ENCODE peak calls at places on chromosome 16, in six cellular contexts. P is cardiac muscle cell; U is CD8-positive, alpha-beta T cell; I is AG10803; S is BJ; X is heart left ventricle. F is an unnamed sample.
A peak's percentile ranks its signal among the peaks of the same experiment; 100 is the strongest.

GRCh38 chr16:1771072-1771863 is at the start of gene NME3:
- DNase-seq in S (no peak), U (peak; percentile 77), X (peak; percentile 92), I (peak; percentile 54), P (peak; percentile 71), F (no peak)

GRCh38 chr16:82639666-82640336 is 13.0 kb downstream of the CDH13 start:
- DNase-seq in X (peak; percentile 77), U (peak; percentile 33), I (peak; percentile 50), P (peak; percentile 78), S (no peak), F (no peak)

GRCh38 chr16:19984136-19984535 is 89.6 kb downstream of the GPR139 start:
- DNase-seq in U (no peak), S (no peak), P (no peak), X (no peak), I (no peak), F (no peak)

GRCh38 chr16:66563574-66564334 is 2.5 kb upstream of the CMTM1 start:
- DNase-seq in I (no peak), S (no peak), P (no peak), U (no peak), X (no peak), F (no peak)

GRCh38 chr16:53789159-53789558 is 85.2 kb downstream of the FTO start:
- DNase-seq in S (peak; percentile 49), I (peak; percentile 93), U (no peak), P (peak; percentile 82), X (no peak), F (no peak)

GRCh38 chr16:7182510-7183109 is 150.0 kb upstream of the RBFOX1 start:
- DNase-seq in X (no peak), I (no peak), U (no peak), P (no peak), S (no peak), F (no peak)

GRCh38 chr16:89599451-89599858 is 14.0 kb upstream of the DPEP1 start:
- DNase-seq in P (no peak), I (no peak), X (no peak), U (peak; percentile 47), S (no peak), F (no peak)

GRCh38 chr16:48850097-48850496 is 240.1 kb upstream of the N4BP1 start:
- DNase-seq in P (no peak), I (no peak), U (no peak), S (no peak), X (no peak), F (no peak)

GRCh38 chr16:50224297-50224696 is 42.1 kb upstream of the ADCY7 start:
- DNase-seq in S (no peak), P (no peak), U (no peak), I (no peak), X (no peak), F (no peak)

GRCh38 chr16:14232106-14232890 is 161.2 kb downstream of the MRTFB start:
- DNase-seq in S (no peak), P (no peak), I (peak; percentile 56), U (no peak), X (no peak), F (no peak)

GRCh38 chr16:76614255-76614654 is 337.1 kb downstream of the CNTNAP4 start:
- DNase-seq in I (no peak), U (no peak), S (no peak), P (no peak), X (no peak), F (no peak)

GRCh38 chr16:28531777-28532744 is 6.7 kb downstream of the NUPR1 start:
- DNase-seq in X (peak; percentile 85), S (no peak), P (peak; percentile 47), I (peak; percentile 23), U (no peak), F (no peak)

GRCh38 chr16:74607967-74608356 is 1.0 kb upstream of the GLG1 start:
- DNase-seq in P (no peak), U (no peak), X (no peak), I (peak; percentile 21), S (no peak), F (no peak)

GRCh38 chr16:53892155-53892554 is 188.2 kb downstream of the FTO start:
- DNase-seq in I (peak; percentile 73), U (peak; percentile 46), S (peak; percentile 13), P (peak; percentile 90), X (no peak), F (peak; percentile 43)

GRCh38 chr16:19014456-19014855 is 30.7 kb downstream of the TMC7 start:
- DNase-seq in I (peak; percentile 10), X (no peak), P (peak; percentile 22), S (no peak), U (no peak), F (no peak)

GRCh38 chr16:88854306-88855111 is 2.2 kb downstream of the GALNS start:
- DNase-seq in X (no peak), I (no peak), S (no peak), P (no peak), U (peak; percentile 48), F (no peak)

GRCh38 chr16:88381820-88382451 is 823 bp upstream of the ZNF469 start:
- DNase-seq in I (no peak), U (no peak), P (no peak), X (peak; percentile 33), S (no peak), F (no peak)

GRCh38 chr16:88703486-88704309 is 2.5 kb downstream of the RNF166 start:
- DNase-seq in S (no peak), X (peak; percentile 81), U (peak; percentile 85), I (no peak), P (no peak), F (no peak)

GRCh38 chr16:81710596-81710995 is 68.5 kb upstream of the PLCG2 start:
- DNase-seq in S (no peak), X (peak; percentile 18), P (no peak), U (no peak), I (no peak), F (no peak)

GRCh38 chr16:51225902-51226301 is 74.8 kb upstream of the SALL1 start:
- DNase-seq in S (no peak), U (no peak), P (no peak), X (no peak), I (no peak), F (no peak)

GRCh38 chr16:84929421-84930297 is 81.7 kb downstream of the ZDHHC7 start:
- DNase-seq in U (no peak), P (peak; percentile 34), S (no peak), I (no peak), X (no peak), F (no peak)

DNA sequence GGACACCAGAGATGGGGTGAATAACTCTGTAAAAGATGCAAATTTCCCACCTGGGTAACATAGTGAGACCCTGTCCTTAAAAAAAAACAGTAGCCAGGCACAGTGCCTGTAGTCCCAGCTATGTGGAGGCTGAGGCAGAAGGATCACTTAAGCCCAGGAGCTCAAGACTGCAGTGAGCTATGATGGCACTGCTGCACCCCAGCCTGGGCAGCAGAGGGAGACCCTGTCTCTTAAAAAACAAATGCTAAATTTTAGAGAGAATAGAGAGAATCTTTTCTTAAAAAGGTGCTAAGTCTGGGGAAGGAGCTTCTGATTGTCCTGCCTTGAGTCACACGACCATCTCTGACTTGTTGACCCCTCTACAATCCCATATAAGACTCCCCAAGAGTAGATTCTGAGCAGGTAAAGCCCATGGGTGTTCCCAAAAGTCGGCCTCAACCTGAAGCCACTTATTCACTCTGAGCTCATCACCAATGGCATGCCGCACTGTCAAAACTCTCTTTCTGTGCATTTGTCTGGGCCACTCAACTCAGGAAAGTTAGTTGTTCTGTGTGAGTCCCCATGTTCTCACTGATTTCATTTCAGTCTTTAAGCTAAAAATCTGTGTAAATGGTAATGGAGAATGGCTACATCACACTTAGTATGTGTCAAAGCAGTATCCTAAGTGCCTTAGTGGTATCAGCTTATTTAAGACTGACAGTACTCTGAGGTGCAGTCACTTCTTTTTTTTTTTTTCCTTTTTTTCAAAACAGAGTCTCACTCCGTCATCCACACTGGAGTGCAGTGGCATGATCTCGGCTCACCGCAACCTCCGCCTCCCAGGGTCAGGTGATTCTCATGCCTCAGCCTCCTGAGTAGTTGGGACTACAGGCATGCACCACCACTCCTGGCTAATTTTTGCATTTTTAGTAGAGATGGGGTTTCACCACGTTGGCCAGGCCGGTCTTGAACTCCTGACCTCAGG is 41.6 kb downstream of the PRKCB start:
- DNase-seq in X (no peak), I (no peak), S (no peak), U (peak; percentile 27), P (no peak), F (no peak)
- TF ChIP-seq CTCF in X (no peak), I (no peak), S (peak; percentile 36), U (peak; percentile 40), P (no peak), F (no peak)

DNA sequence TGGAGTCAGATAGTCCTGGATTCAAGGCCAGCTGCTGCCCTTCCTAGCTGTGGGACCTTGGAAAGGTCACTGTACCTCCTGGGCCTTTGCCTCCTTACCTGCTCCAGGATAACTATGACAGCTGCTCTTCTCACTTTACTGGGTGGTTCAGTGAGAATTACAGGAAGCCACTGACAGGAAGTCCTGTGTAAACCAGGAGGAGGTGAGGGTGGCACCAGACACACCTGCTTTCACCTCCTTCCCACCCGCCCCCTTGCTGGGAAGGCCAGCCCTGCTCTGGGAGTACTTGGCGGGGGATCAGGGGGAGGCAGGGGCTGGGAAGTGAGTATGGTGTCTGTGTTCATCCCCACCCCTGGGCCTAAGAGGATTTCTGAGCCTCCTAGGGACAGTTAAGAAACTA is 42.6 kb downstream of the CPNE2 start:
- DNase-seq in S (no peak), P (no peak), I (no peak), X (no peak), U (peak; percentile 40), F (no peak)
- H3K4me3 ChIP-seq in S (no peak overlapping the region), P (no peak overlapping the region), I (no peak overlapping the region), X (no peak overlapping the region), U (peak overlapping the region; percentile 55), F (no peak overlapping the region)

GRCh38 chr16:10753670-10754069 is 10.0 kb downstream of the NUBP1 start:
- DNase-seq in P (no peak), I (no peak), X (no peak), U (no peak), S (no peak), F (no peak)

GRCh38 chr16:10752843-10753523 is 9.3 kb downstream of the NUBP1 start:
- DNase-seq in P (no peak), X (peak; percentile 73), S (no peak), I (no peak), U (no peak), F (no peak)

GRCh38 chr16:10750793-10751192 is 7.2 kb downstream of the NUBP1 start:
- DNase-seq in P (no peak), S (no peak), X (no peak), I (peak; percentile 20), U (no peak), F (no peak)

GRCh38 chr16:10749680-10750035 is 6.0 kb downstream of the NUBP1 start:
- DNase-seq in S (no peak), U (no peak), P (no peak), X (no peak), I (peak; percentile 18), F (no peak)

GRCh38 chr16:10751291-10751697 is 7.7 kb downstream of the NUBP1 start:
- DNase-seq in X (no peak), U (no peak), P (no peak), S (no peak), I (no peak), F (no peak)
- TF ChIP-seq CTCF in X (no peak), U (no peak), P (no peak), S (no peak), I (no peak), F (no peak)

GRCh38 chr16:643050-643368 is 1.4 kb downstream of the MCRIP2 start:
- DNase-seq in I (no peak), U (no peak), X (no peak), P (no peak), S (no peak), F (no peak)
- H3K4me3 ChIP-seq in I (peak overlapping the region; percentile 77), U (peak overlapping the region; percentile 49), X (peak overlapping the region; percentile 65), P (peak overlapping the region; percentile 80), S (peak overlapping the region; percentile 59), F (peak overlapping the region; percentile 55)